ENCODE peak calls at places on chromosomes 16 and 17, in nine cellular contexts. S is neural progenitor cell; A is fibroblast of lung; M is heart left ventricle; E is left ventricle myocardium inferior; X is mammary epithelial cell; G is PC-3; L is GM23338; K is CD8-positive, alpha-beta T cell. T is an unnamed sample.

GRCh38 chr17:17525956-17526355 is 29.8 kb upstream of the RASD1 start:
- DNase-seq in A (no peak), X (no peak), M (no peak), K (no peak), L (no peak), E (no peak), G (no peak), S (no peak), T (peak; percentile 64)

GRCh38 chr16:28186752-28187151 is 25.0 kb downstream of the XPO6 start:
- DNase-seq in S (no peak), E (no peak), L (no peak), A (peak; percentile 49), X (no peak), G (no peak), K (no peak), M (no peak), T (no peak)

GRCh38 chr17:61397086-61397842 is 2.4 kb upstream of the TBX2 start:
- DNase-seq in G (no peak), M (no peak), X (no peak), A (no peak), L (peak; percentile 67), S (peak; percentile 82), K (no peak), E (no peak), T (no peak)

GRCh38 chr16:52976539-52977167 is 76.0 kb downstream of the CHD9NB start:
- DNase-seq in E (no peak), L (peak; percentile 64), S (peak; percentile 30), A (peak; percentile 10), X (peak; percentile 52), G (peak; percentile 38), K (no peak), M (no peak), T (no peak)

GRCh38 chr17:1227917-1228751 is 42.1 kb upstream of the BHLHA9 start:
- DNase-seq in M (no peak), E (peak; percentile 52), S (peak; percentile 52), K (no peak), A (no peak), X (no peak), G (no peak), L (peak; percentile 58), T (no peak)

GRCh38 chr16:20410153-20410723 is 904 bp downstream of the ACSM5 start:
- DNase-seq in E (no peak), S (no peak), G (no peak), A (no peak), M (no peak), L (no peak), K (no peak), X (no peak), T (no peak)

GRCh38 chr16:11446566-11447119 is 101.4 kb downstream of the RMI2 start:
- DNase-seq in M (no peak), L (no peak), K (no peak), A (no peak), X (no peak), S (no peak), E (no peak), G (no peak), T (no peak)

GRCh38 chr17:2386400-2387085 is 14.3 kb downstream of the MNT start:
- DNase-seq in G (no peak), X (no peak), E (no peak), L (no peak), A (no peak), K (no peak), M (no peak), S (no peak), T (no peak)

GRCh38 chr17:19752216-19753048 is 4.3 kb upstream of the ALDH3A1 start:
- DNase-seq in E (no peak), X (no peak), A (no peak), G (peak; percentile 63), M (no peak), L (no peak), S (no peak), K (no peak), T (no peak)

GRCh38 chr16:75250809-75251279 is 580 bp downstream of the BCAR1 start:
- DNase-seq in K (no peak), A (no peak), E (peak; percentile 31), G (peak; percentile 17), X (no peak), S (peak; percentile 55), M (no peak), L (no peak), T (no peak)
- H3K27ac ChIP-seq in K (no peak overlapping the region), A (peak overlapping the region; percentile 97), E (peak overlapping the region; percentile 98), G (peak overlapping the region; percentile 50), X (peak overlapping the region; percentile 71), S (peak overlapping the region; percentile 48), M (peak overlapping the region; percentile 96), L (peak overlapping the region; percentile 81), T (peak overlapping the region; percentile 98)

GRCh38 chr16:21613361-21613760 is 14.0 kb downstream of the METTL9 start:
- DNase-seq in L (no peak), G (no peak), K (no peak), E (no peak), A (no peak), S (no peak), X (no peak), M (no peak), T (no peak)
- TF ChIP-seq CTCF in L (no peak), G (no peak), K (no peak), E (no peak), A (no peak), S (no peak), X (no peak), M (no peak), T (no peak)

GRCh38 chr17:39726617-39727016 is 3.7 kb downstream of the MIEN1 start:
- DNase-seq in K (no peak), L (no peak), A (no peak), E (no peak), M (no peak), X (no peak), S (no peak), G (no peak), T (no peak)
- H3K36me3 ChIP-seq in K (peaks cover 17% of the 10 kb centered on the region), L (peaks cover 11% of the 10 kb centered on the region), A (peaks cover 20% of the 10 kb centered on the region), E (peaks cover 61% of the 10 kb centered on the region), M (peaks cover 45% of the 10 kb centered on the region), X (no peaks in the 10 kb centered on the region), S (no peaks in the 10 kb centered on the region), G (no peaks in the 10 kb centered on the region), T (peaks cover 26% of the 10 kb centered on the region)

DNA sequence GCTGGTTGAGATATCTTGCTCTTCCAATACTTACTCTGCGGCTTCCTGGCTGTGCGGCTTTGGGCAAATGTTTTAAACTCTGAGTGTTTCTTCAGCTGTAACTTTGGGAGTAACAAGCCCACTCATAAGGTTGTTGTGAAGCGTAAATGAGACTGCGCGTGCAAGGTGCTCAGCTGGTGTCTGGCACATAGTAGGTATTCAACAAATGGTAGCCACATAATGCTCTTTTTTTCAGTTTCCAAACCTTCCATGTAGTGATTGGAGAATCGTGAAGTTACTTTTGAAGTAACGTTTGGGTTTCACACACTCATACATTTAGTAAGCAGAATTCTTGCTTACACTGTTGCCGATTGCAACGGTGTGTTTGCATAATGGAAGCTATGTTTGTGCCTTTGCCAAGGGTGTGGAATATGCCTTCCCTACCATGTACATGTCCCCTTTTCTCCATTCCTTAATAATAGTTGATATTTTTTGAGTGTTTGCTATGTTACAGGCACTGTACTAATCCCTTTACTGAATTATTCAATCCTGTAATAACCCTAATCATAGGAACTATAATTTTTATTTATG is 829 bp downstream of the DHRS7B start:
- DNase-seq in G (peak; percentile 15), K (no peak), S (no peak), L (no peak), X (no peak), M (no peak), A (no peak), E (no peak), T (no peak)
- H3K27ac ChIP-seq in G (peak overlapping the region; percentile 63), K (peak overlapping the region; percentile 87), S (no peak overlapping the region), L (peak overlapping the region; percentile 89), X (peak overlapping the region; percentile 71), M (peak overlapping the region; percentile 86), A (peak overlapping the region; percentile 87), E (peak overlapping the region; percentile 93), T (peak overlapping the region; percentile 100)

T was measured in gastrocnemius medialis.